ENCODE peak calls at places on chromosomes 2 and 18, in seven cellular contexts. Y, C, D, P, B, F and Q are unnamed samples.
A peak's percentile ranks its signal among the peaks of the same experiment; 100 is the strongest.

GRCh38 chr2:197310940-197311485 is 433 bp upstream of the ANKRD44 start:
- DNase-seq in B (no peak), P (no peak), C (no peak), F (no peak), Y (no peak), D (no peak), Q (no peak)

GRCh38 chr2:28626891-28627421 is 124.7 kb upstream of the PPP1CB start:
- DNase-seq in F (peak; percentile 47), P (no peak), D (peak; percentile 91), B (peak; percentile 71), C (no peak), Y (peak; percentile 77), Q (no peak)

GRCh38 chr2:38598200-38598990 is 4.3 kb downstream of the HNRNPLL start:
- DNase-seq in B (no peak), D (no peak), F (no peak), P (no peak), C (no peak), Y (peak; percentile 34), Q (no peak)

GRCh38 chr2:149422991-149423338 is 92.6 kb downstream of the LYPD6 start:
- DNase-seq in P (no peak), B (no peak), C (no peak), D (no peak), Y (no peak), F (no peak), Q (no peak)

GRCh38 chr18:62388855-62389760 is 64.0 kb downstream of the TNFRSF11A start:
- DNase-seq in F (no peak), B (no peak), Y (no peak), C (no peak), D (no peak), P (peak; percentile 51), Q (no peak)

GRCh38 chr2:220272656-220273055 is 645.2 kb downstream of the SLC4A3 start:
- DNase-seq in B (no peak), Y (no peak), D (no peak), C (no peak), P (no peak), F (no peak), Q (no peak)

GRCh38 chr18:45945669-45946068 is 21.5 kb downstream of the EPG5 start:
- DNase-seq in F (no peak), B (no peak), C (no peak), D (no peak), Y (no peak), P (no peak), Q (no peak)

GRCh38 chr2:179588486-179589145 is 272.8 kb downstream of the ZNF385B start:
- DNase-seq in P (no peak), C (no peak), D (no peak), Y (no peak), F (no peak), B (no peak), Q (no peak)

GRCh38 chr2:64024259-64024949 is 5.2 kb upstream of the VPS54 start:
- DNase-seq in F (no peak), B (no peak), D (no peak), P (no peak), C (no peak), Y (no peak), Q (no peak)
- TF ChIP-seq POLR2A in F (no peak), B (no peak), D (no peak), P (no peak), C (no peak), Y (no peak), Q (no peak)

GRCh38 chr2:79788952-79789612 is 276.2 kb downstream of the CTNNA2 start:
- DNase-seq in C (no peak), D (no peak), B (no peak), Y (no peak), F (no peak), P (no peak), Q (no peak)
- H3K27ac ChIP-seq in C (no peak overlapping the region), D (no peak overlapping the region), B (no peak overlapping the region), Y (no peak overlapping the region), F (no peak overlapping the region), P (no peak overlapping the region), Q (no peak overlapping the region)

DNA sequence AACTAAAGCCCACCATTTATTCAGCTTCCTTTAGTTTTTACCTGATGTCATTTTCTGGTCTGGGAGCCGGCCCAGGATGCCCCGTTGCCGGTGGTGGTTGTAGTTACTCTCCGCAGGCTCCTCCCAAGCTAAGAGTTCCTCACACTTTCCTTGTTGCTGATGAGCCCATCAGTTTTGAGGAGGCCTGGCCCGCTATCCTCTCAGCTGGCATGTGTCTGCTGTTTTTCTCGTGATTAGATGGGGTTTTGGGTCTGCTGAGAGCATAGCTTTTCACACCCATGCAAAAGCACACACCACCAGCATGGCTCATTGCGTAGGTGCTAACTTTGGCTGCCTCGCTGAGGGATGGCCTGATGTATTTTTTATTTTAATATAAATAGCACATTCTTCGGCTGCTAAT is 72.1 kb downstream of the PSMG2 start:
- DNase-seq in P (no peak), B (no peak), C (no peak), Y (no peak), D (no peak), F (no peak), Q (no peak)
- H3K4me3 ChIP-seq in P (no peak overlapping the region), B (no peak overlapping the region), C (no peak overlapping the region), Y (no peak overlapping the region), D (no peak overlapping the region), F (no peak overlapping the region), Q (no peak overlapping the region)

DNA sequence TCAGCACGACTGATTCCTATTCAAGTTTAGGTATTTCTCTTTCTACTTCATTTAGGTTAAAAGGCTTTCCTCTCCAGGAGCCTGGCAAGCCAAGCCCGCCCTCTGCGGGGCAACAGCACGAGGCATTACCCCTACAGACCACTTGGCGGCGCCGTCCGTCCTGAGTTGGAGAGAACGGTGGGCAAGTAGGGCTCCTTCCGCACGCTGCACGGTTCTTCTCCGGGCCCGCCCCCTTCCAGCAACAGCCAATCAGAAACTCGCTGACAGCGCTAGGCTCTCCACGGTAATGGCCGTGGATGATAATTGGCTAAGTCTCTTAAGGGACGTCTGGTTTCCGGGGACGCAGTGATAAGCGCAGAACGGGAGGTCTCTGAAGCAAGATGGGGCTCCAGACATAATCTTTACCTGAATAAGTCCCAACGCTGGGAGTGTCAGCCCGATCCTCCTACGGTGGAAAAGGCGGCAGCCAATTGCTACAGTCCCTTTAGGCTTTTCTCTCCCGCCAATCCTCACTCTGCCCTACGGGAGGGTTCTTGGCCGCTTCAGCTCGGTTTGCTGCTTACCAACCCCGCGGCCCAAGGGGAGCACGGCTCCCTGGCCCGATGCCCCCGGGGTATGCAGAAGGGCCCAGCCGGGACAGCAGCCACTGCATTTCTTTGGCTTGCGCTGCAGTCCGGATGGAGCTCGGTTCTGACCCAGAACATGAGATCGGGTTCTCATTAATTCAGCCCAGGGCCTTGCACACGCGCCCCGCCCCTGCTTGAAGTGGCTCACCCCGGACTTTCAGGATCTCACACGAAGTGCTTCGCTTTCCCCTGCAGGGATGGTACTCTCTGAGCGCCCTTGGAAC is 206.9 kb upstream of the PKDCC start:
- DNase-seq in Y (peak; percentile 97), F (peak; percentile 98), D (peak; percentile 98), C (peak; percentile 98), P (peak; percentile 99), B (peak; percentile 96), Q (peak; percentile 95)
- TF ChIP-seq POLR2A in Y (peak; percentile 54), F (peak; percentile 51), D (peak; percentile 43), C (peak; percentile 94), P (peak; percentile 77), B (peak; percentile 60), Q (no peak)

DNA sequence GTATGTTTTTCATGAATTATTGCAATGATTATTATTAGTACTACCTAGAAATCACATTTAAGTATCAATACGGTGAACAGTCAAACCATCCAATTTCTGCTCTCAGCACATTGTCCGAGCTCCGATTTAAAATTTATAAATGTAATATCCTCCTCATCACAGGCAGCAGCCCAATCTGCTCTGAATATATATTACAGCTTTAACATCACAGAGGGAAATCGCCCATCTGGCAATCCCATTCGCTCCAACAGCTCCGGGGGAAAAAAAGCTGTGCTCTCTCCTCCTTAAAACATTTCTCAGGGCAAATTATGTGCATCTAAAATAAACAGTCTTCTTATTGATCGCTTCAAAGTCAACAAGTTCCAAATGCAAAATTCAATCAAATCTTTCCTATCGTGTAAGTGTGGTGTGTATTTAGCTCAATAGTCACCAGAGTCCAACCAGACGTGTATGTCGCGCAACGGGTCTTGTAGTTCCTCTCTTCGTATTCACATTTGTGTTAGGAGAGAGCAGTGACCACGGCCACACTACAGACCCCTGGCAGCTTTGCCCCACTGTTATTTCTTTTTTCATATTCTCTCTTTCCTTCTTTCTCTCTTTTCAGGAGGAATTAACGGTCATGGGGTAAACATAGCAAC is 2.4 kb downstream of the FIGN start:
- DNase-seq in B (peak; percentile 14), P (no peak), Y (peak; percentile 6), D (peak; percentile 64), C (no peak), F (no peak), Q (peak; percentile 25)
- H3K27ac ChIP-seq in B (peak overlapping the region; percentile 87), P (no peak overlapping the region), Y (no peak overlapping the region), D (peak overlapping the region; percentile 93), C (peak overlapping the region; percentile 62), F (peak overlapping the region; percentile 12), Q (peak overlapping the region; percentile 27)

GRCh38 chr2:48870503-48870902 is 115.0 kb upstream of the LHCGR start:
- DNase-seq in Y (peak; percentile 72), F (no peak), C (no peak), B (no peak), D (no peak), P (no peak), Q (no peak)
- H3K4me3 ChIP-seq in Y (no peak overlapping the region), F (no peak overlapping the region), C (no peak overlapping the region), B (no peak overlapping the region), D (no peak overlapping the region), P (no peak overlapping the region), Q (no peak overlapping the region)

GRCh38 chr2:20128506-20129319 is 77.3 kb upstream of the LAPTM4A start:
- DNase-seq in B (no peak), P (no peak), F (no peak), Y (no peak), D (no peak), C (no peak), Q (no peak)

GRCh38 chr2:20132990-20133535 is 81.6 kb upstream of the LAPTM4A start:
- DNase-seq in C (no peak), F (no peak), B (no peak), D (no peak), P (no peak), Y (no peak), Q (no peak)

GRCh38 chr2:20126469-20126868 is 75.0 kb upstream of the LAPTM4A start:
- DNase-seq in P (no peak), B (no peak), D (no peak), Y (no peak), F (no peak), C (no peak), Q (no peak)

GRCh38 chr2:20130821-20131645 is 79.6 kb upstream of the LAPTM4A start:
- DNase-seq in B (no peak), Y (no peak), C (no peak), F (no peak), D (no peak), P (no peak), Q (no peak)

GRCh38 chr2:20129320-20130274 is 78.2 kb upstream of the LAPTM4A start:
- DNase-seq in B (no peak), F (no peak), P (no peak), C (peak; percentile 67), Y (no peak), D (no peak), Q (no peak)
- TF ChIP-seq POLR2A in B (no peak), F (no peak), P (no peak), C (peak; percentile 11), Y (no peak), D (no peak), Q (no peak)